ENCODE peak calls at places on chromosomes 4 and X, in ten cellular contexts. One of them, this sample, is unnamed.

GRCh38 chrX:120244735-120245498 is 5.7 kb upstream of the ZBTB33 start:
- DNase-seq in Peyer's patch: peak
- DNase-seq in K562: peak
- DNase-seq in uterus: peak
- DNase-seq in IMR-90: peak
- DNase-seq in tibial nerve: peak
- DNase-seq in spleen: peak
- DNase-seq in suprapubic skin: peak
- DNase-seq in NB4: peak
- DNase-seq in endothelial cell of umbilical vein: peak
- DNase-seq in this sample: no peak

GRCh38 chr4:74117024-74117534 is 18.1 kb upstream of the CXCL2 start:
- DNase-seq in K562: peak
- DNase-seq in IMR-90: peak
- DNase-seq in tibial nerve: no peak
- DNase-seq in endothelial cell of umbilical vein: peak
- DNase-seq in suprapubic skin: peak
- DNase-seq in NB4: no peak
- DNase-seq in uterus: peak
- DNase-seq in spleen: no peak
- DNase-seq in Peyer's patch: no peak
- DNase-seq in this sample: no peak

GRCh38 chrX:78540171-78540570 is 119.0 kb downstream of the RTL3 start:
- DNase-seq in IMR-90: no peak
- DNase-seq in K562: no peak
- DNase-seq in Peyer's patch: no peak
- DNase-seq in suprapubic skin: no peak
- DNase-seq in uterus: no peak
- DNase-seq in endothelial cell of umbilical vein: no peak
- DNase-seq in NB4: no peak
- DNase-seq in tibial nerve: no peak
- DNase-seq in spleen: no peak
- DNase-seq in this sample: no peak

GRCh38 chrX:68307767-68308166 is 125.5 kb downstream of the OPHN1 start:
- DNase-seq in spleen: no peak
- DNase-seq in suprapubic skin: no peak
- DNase-seq in IMR-90: peak
- DNase-seq in Peyer's patch: no peak
- DNase-seq in endothelial cell of umbilical vein: no peak
- DNase-seq in uterus: no peak
- DNase-seq in NB4: peak
- DNase-seq in tibial nerve: no peak
- DNase-seq in K562: no peak
- DNase-seq in this sample: no peak

GRCh38 chr4:22019676-22020075 is 71.1 kb upstream of the KCNIP4 start:
- DNase-seq in NB4: no peak
- DNase-seq in endothelial cell of umbilical vein: no peak
- DNase-seq in K562: no peak
- DNase-seq in tibial nerve: no peak
- DNase-seq in spleen: no peak
- DNase-seq in suprapubic skin: no peak
- DNase-seq in Peyer's patch: no peak
- DNase-seq in IMR-90: no peak
- DNase-seq in uterus: no peak
- DNase-seq in this sample: no peak

GRCh38 chrX:48540480-48540879 is 966 bp downstream of the TBC1D25 start:
- DNase-seq in uterus: no peak
- DNase-seq in endothelial cell of umbilical vein: no peak
- DNase-seq in suprapubic skin: no peak
- DNase-seq in IMR-90: no peak
- DNase-seq in spleen: no peak
- DNase-seq in Peyer's patch: no peak
- DNase-seq in K562: peak
- DNase-seq in NB4: no peak
- DNase-seq in tibial nerve: no peak
- DNase-seq in this sample: no peak

GRCh38 chr4:153538408-153539057 is 72.4 kb downstream of the TMEM131L start:
- DNase-seq in uterus: peak
- DNase-seq in NB4: no peak
- DNase-seq in spleen: no peak
- DNase-seq in tibial nerve: no peak
- DNase-seq in IMR-90: peak
- DNase-seq in suprapubic skin: no peak
- DNase-seq in Peyer's patch: no peak
- DNase-seq in endothelial cell of umbilical vein: no peak
- DNase-seq in K562: no peak
- DNase-seq in this sample: no peak

GRCh38 chr4:39729557-39729956 is 31.6 kb downstream of the UBE2K start:
- DNase-seq in endothelial cell of umbilical vein: no peak
- DNase-seq in NB4: no peak
- DNase-seq in IMR-90: peak
- DNase-seq in K562: no peak
- DNase-seq in tibial nerve: no peak
- DNase-seq in Peyer's patch: no peak
- DNase-seq in suprapubic skin: no peak
- DNase-seq in uterus: no peak
- DNase-seq in spleen: no peak
- DNase-seq in this sample: no peak

GRCh38 chrX:107728342-107729099 is 47.1 kb downstream of the TSC22D3 start:
- DNase-seq in K562: no peak
- DNase-seq in uterus: no peak
- DNase-seq in endothelial cell of umbilical vein: no peak
- DNase-seq in IMR-90: no peak
- DNase-seq in NB4: no peak
- DNase-seq in Peyer's patch: no peak
- DNase-seq in suprapubic skin: no peak
- DNase-seq in spleen: peak
- DNase-seq in tibial nerve: no peak
- DNase-seq in this sample: no peak

GRCh38 chr4:24472514-24473308 is 111.6 kb downstream of the DHX15 start:
- DNase-seq in suprapubic skin: peak
- DNase-seq in IMR-90: peak
- DNase-seq in Peyer's patch: peak
- DNase-seq in endothelial cell of umbilical vein: peak
- DNase-seq in K562: peak
- DNase-seq in tibial nerve: peak
- DNase-seq in NB4: peak
- DNase-seq in uterus: peak
- DNase-seq in spleen: peak
- DNase-seq in this sample: peak

GRCh38 chr4:124025423-124025822 is 628.8 kb downstream of the SPRY1 start:
- DNase-seq in Peyer's patch: no peak
- DNase-seq in tibial nerve: no peak
- DNase-seq in spleen: no peak
- DNase-seq in endothelial cell of umbilical vein: peak
- DNase-seq in K562: no peak
- DNase-seq in NB4: no peak
- DNase-seq in uterus: no peak
- DNase-seq in IMR-90: no peak
- DNase-seq in suprapubic skin: no peak
- DNase-seq in this sample: no peak

GRCh38 chr4:39910064-39910463 is 67.6 kb downstream of the PDS5A start:
- DNase-seq in suprapubic skin: no peak
- DNase-seq in NB4: no peak
- DNase-seq in IMR-90: no peak
- DNase-seq in endothelial cell of umbilical vein: no peak
- DNase-seq in Peyer's patch: no peak
- DNase-seq in uterus: no peak
- DNase-seq in spleen: no peak
- DNase-seq in K562: no peak
- DNase-seq in tibial nerve: no peak
- DNase-seq in this sample: no peak

GRCh38 chr4:119237201-119237600 is 24.7 kb downstream of the USP53 start:
- DNase-seq in K562: no peak
- DNase-seq in Peyer's patch: no peak
- DNase-seq in suprapubic skin: no peak
- DNase-seq in IMR-90: no peak
- DNase-seq in spleen: peak
- DNase-seq in uterus: no peak
- DNase-seq in endothelial cell of umbilical vein: no peak
- DNase-seq in tibial nerve: no peak
- DNase-seq in NB4: no peak
- DNase-seq in this sample: no peak

GRCh38 chrX:154486396-154487207 is at the start of gene UBL4A:
- DNase-seq in Peyer's patch: peak
- DNase-seq in uterus: peak
- DNase-seq in NB4: peak
- DNase-seq in suprapubic skin: peak
- DNase-seq in IMR-90: peak
- DNase-seq in tibial nerve: no peak
- DNase-seq in K562: peak
- DNase-seq in endothelial cell of umbilical vein: peak
- DNase-seq in spleen: peak
- DNase-seq in this sample: peak
- TF ChIP-seq POLR2A in Peyer's patch: peak
- TF ChIP-seq POLR2A in uterus: no peak
- TF ChIP-seq POLR2A in NB4: peak
- TF ChIP-seq POLR2A in suprapubic skin: no peak
- TF ChIP-seq POLR2A in IMR-90: no peak
- TF ChIP-seq POLR2A in tibial nerve: no peak
- TF ChIP-seq POLR2A in K562: peak
- TF ChIP-seq POLR2A in endothelial cell of umbilical vein: no peak
- TF ChIP-seq POLR2A in spleen: no peak
- TF ChIP-seq POLR2A in this sample: no peak

GRCh38 chr4:83484500-83485431 is at the start of gene ABRAXAS1:
- DNase-seq in endothelial cell of umbilical vein: peak
- DNase-seq in IMR-90: peak
- DNase-seq in Peyer's patch: peak
- DNase-seq in uterus: peak
- DNase-seq in spleen: peak
- DNase-seq in tibial nerve: peak
- DNase-seq in NB4: peak
- DNase-seq in suprapubic skin: peak
- DNase-seq in K562: peak
- DNase-seq in this sample: peak
- TF ChIP-seq POLR2A in endothelial cell of umbilical vein: peak
- TF ChIP-seq POLR2A in IMR-90: peak
- TF ChIP-seq POLR2A in Peyer's patch: peak
- TF ChIP-seq POLR2A in uterus: peak
- TF ChIP-seq POLR2A in spleen: peak
- TF ChIP-seq POLR2A in tibial nerve: peak
- TF ChIP-seq POLR2A in NB4: peak
- TF ChIP-seq POLR2A in suprapubic skin: peak
- TF ChIP-seq POLR2A in K562: peak
- TF ChIP-seq POLR2A in this sample: peak

GRCh38 chr4:1713003-1713397 is 881 bp upstream of the SLBP start:
- DNase-seq in K562: no peak
- DNase-seq in IMR-90: no peak
- DNase-seq in endothelial cell of umbilical vein: no peak
- DNase-seq in Peyer's patch: no peak
- DNase-seq in NB4: no peak
- DNase-seq in suprapubic skin: no peak
- DNase-seq in tibial nerve: no peak
- DNase-seq in spleen: no peak
- DNase-seq in uterus: no peak
- DNase-seq in this sample: no peak
- TF ChIP-seq POLR2A in K562: peak
- TF ChIP-seq POLR2A in IMR-90: no peak
- TF ChIP-seq POLR2A in endothelial cell of umbilical vein: no peak
- TF ChIP-seq POLR2A in Peyer's patch: no peak
- TF ChIP-seq POLR2A in NB4: no peak
- TF ChIP-seq POLR2A in suprapubic skin: no peak
- TF ChIP-seq POLR2A in tibial nerve: no peak
- TF ChIP-seq POLR2A in spleen: no peak
- TF ChIP-seq POLR2A in uterus: no peak
- TF ChIP-seq POLR2A in this sample: peak

GRCh38 chr4:170027181-170027829 is 1.1 kb upstream of the MFAP3L start:
- DNase-seq in endothelial cell of umbilical vein: peak
- DNase-seq in IMR-90: peak
- DNase-seq in tibial nerve: peak
- DNase-seq in K562: peak
- DNase-seq in spleen: peak
- DNase-seq in NB4: peak
- DNase-seq in uterus: peak
- DNase-seq in Peyer's patch: peak
- DNase-seq in suprapubic skin: peak
- DNase-seq in this sample: peak
- TF ChIP-seq POLR2A in endothelial cell of umbilical vein: no peak
- TF ChIP-seq POLR2A in IMR-90: no peak
- TF ChIP-seq POLR2A in tibial nerve: peak
- TF ChIP-seq POLR2A in K562: no peak
- TF ChIP-seq POLR2A in spleen: no peak
- TF ChIP-seq POLR2A in NB4: no peak
- TF ChIP-seq POLR2A in uterus: no peak
- TF ChIP-seq POLR2A in Peyer's patch: no peak
- TF ChIP-seq POLR2A in suprapubic skin: no peak
- TF ChIP-seq POLR2A in this sample: no peak

GRCh38 chr4:5524900-5525299 is 183.5 kb downstream of the EVC2 start:
- DNase-seq in K562: no peak
- DNase-seq in IMR-90: peak
- DNase-seq in endothelial cell of umbilical vein: peak
- DNase-seq in uterus: no peak
- DNase-seq in NB4: no peak
- DNase-seq in tibial nerve: no peak
- DNase-seq in spleen: no peak
- DNase-seq in suprapubic skin: no peak
- DNase-seq in Peyer's patch: no peak
- DNase-seq in this sample: no peak

GRCh38 chr4:5528108-5528507 is 180.3 kb downstream of the EVC2 start:
- DNase-seq in tibial nerve: no peak
- DNase-seq in suprapubic skin: no peak
- DNase-seq in endothelial cell of umbilical vein: no peak
- DNase-seq in IMR-90: no peak
- DNase-seq in K562: no peak
- DNase-seq in NB4: no peak
- DNase-seq in spleen: no peak
- DNase-seq in uterus: no peak
- DNase-seq in Peyer's patch: no peak
- DNase-seq in this sample: no peak

GRCh38 chr4:5526070-5526831 is 182.1 kb downstream of the EVC2 start:
- DNase-seq in uterus: no peak
- DNase-seq in suprapubic skin: no peak
- DNase-seq in spleen: no peak
- DNase-seq in tibial nerve: no peak
- DNase-seq in endothelial cell of umbilical vein: no peak
- DNase-seq in Peyer's patch: no peak
- DNase-seq in IMR-90: no peak
- DNase-seq in K562: no peak
- DNase-seq in NB4: no peak
- DNase-seq in this sample: no peak

GRCh38 chr4:5524451-5524850 is 183.9 kb downstream of the EVC2 start:
- DNase-seq in suprapubic skin: no peak
- DNase-seq in spleen: no peak
- DNase-seq in NB4: no peak
- DNase-seq in tibial nerve: no peak
- DNase-seq in Peyer's patch: no peak
- DNase-seq in K562: no peak
- DNase-seq in uterus: no peak
- DNase-seq in IMR-90: no peak
- DNase-seq in endothelial cell of umbilical vein: no peak
- DNase-seq in this sample: no peak
- TF ChIP-seq POLR2A in suprapubic skin: no peak
- TF ChIP-seq POLR2A in spleen: no peak
- TF ChIP-seq POLR2A in NB4: no peak
- TF ChIP-seq POLR2A in tibial nerve: no peak
- TF ChIP-seq POLR2A in Peyer's patch: no peak
- TF ChIP-seq POLR2A in K562: no peak
- TF ChIP-seq POLR2A in uterus: no peak
- TF ChIP-seq POLR2A in IMR-90: no peak
- TF ChIP-seq POLR2A in endothelial cell of umbilical vein: no peak
- TF ChIP-seq POLR2A in this sample: no peak

This sample was measured in GM12892.